ENCODE peak calls at places on chromosome 13, in four cellular contexts. L is fibroblast of lung, K is lower leg skin, T is breast epithelium. N is an unnamed sample.

GRCh38 chr13:93080587-93080986 is 146.0 kb upstream of the GPC6 start:
- DNase-seq in L (peak), K (no peak), T (no peak), N (no peak)

GRCh38 chr13:21218351-21219043 is 42.0 kb downstream of the MRPL57 start:
- DNase-seq in L (no peak), K (no peak), T (no peak), N (no peak)

GRCh38 chr13:47679391-47679790 is 321.7 kb downstream of the SUCLA2 start:
- DNase-seq in L (peak), K (no peak), T (no peak), N (no peak)

GRCh38 chr13:111528513-111528912 is 208.1 kb downstream of the TEX29 start:
- DNase-seq in L (no peak), K (no peak), T (no peak), N (no peak)

GRCh38 chr13:82634946-82635345 is 1247.3 kb downstream of the SLITRK1 start:
- DNase-seq in L (peak), K (no peak), T (no peak), N (no peak)

GRCh38 chr13:111429064-111429558 is 108.7 kb downstream of the TEX29 start:
- DNase-seq in L (peak), K (peak), T (no peak), N (peak)

GRCh38 chr13:85896516-85897450 is 97.6 kb upstream of the SLITRK6 start:
- DNase-seq in L (no peak), K (no peak), T (no peak), N (no peak)

GRCh38 chr13:84870190-84870589 is 929.0 kb downstream of the SLITRK6 start:
- DNase-seq in L (no peak), K (no peak), T (no peak), N (no peak)

GRCh38 chr13:23020246-23020843 is 160.4 kb upstream of the SGCG start:
- DNase-seq in L (peak), K (peak), T (no peak), N (no peak)

GRCh38 chr13:42355118-42355840 is 83.3 kb downstream of the AKAP11 start:
- DNase-seq in L (no peak), K (no peak), T (no peak), N (no peak)

GRCh38 chr13:101408992-101409656 is 7.2 kb downstream of the NALCN start:
- DNase-seq in L (no peak), K (no peak), T (no peak), N (no peak)

GRCh38 chr13:48654511-48654910 is 782 bp downstream of the CYSLTR2 start:
- DNase-seq in L (no peak), K (no peak), T (no peak), N (no peak)

GRCh38 chr13:44108345-44108858 is 228.7 kb downstream of the LACC1 start:
- DNase-seq in L (no peak), K (no peak), T (peak), N (no peak)

DNA sequence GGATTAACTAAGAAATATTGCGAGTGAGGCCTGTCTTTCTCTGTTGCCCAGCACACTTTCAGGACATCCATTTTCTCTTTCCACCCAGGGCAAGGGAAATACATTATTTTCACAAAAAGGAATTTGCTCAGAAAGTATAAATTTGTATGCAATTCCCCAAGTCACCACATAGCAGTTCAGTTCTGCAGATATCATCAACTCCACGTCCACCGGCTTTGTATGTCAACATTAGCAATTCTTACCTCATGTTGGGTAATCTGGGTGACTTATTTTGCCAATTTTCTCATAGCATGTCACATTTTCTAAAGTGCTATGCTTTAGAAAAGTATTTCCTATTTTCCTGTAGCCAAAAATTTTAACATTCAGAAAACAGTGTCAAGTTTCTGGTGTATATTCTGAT is 501.8 kb downstream of the EFNB2 start:
- DNase-seq in L (peak), K (no peak), T (no peak), N (no peak)
- TF ChIP-seq CTCF in L (peak), K (no peak), T (peak), N (peak)

DNA sequence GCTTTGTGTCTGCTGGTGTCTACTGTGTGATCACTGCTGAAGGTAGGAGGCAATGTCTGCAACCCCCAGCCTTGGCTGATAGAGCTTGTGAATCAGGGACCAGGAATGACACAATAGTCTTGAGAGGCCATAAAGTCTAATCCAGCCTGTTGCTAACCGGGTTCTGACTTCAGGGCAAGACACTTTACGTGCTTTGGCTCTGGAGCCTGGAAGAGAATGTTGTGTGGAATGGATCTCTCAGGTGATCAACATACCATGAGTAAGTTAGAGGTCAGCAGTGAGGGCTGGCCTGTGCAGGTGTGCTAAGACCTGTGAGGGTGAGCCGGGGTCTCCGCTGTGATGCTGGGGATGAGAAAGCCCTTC is 5.6 kb downstream of the COL4A2 start:
- DNase-seq in L (peak), K (no peak), T (no peak), N (no peak)
- TF ChIP-seq CTCF in L (no peak), K (no peak), T (no peak), N (no peak)

GRCh38 chr13:36509369-36509768 is 77.1 kb downstream of the CCNA1 start:
- DNase-seq in L (no peak), K (no peak), T (no peak), N (no peak)
- TF ChIP-seq CTCF in L (no peak), K (no peak), T (no peak), N (no peak)

GRCh38 chr13:30750036-30750435 is 14.7 kb downstream of the ALOX5AP start:
- DNase-seq in L (no peak), K (no peak), T (no peak), N (no peak)
- TF ChIP-seq CTCF in L (no peak), K (no peak), T (no peak), N (no peak)

GRCh38 chr13:114065141-114065925 is 67.1 kb downstream of the RASA3 start:
- DNase-seq in L (peak), K (peak), T (peak), N (peak)
- TF ChIP-seq CTCF in L (no peak), K (no peak), T (no peak), N (no peak)

DNA sequence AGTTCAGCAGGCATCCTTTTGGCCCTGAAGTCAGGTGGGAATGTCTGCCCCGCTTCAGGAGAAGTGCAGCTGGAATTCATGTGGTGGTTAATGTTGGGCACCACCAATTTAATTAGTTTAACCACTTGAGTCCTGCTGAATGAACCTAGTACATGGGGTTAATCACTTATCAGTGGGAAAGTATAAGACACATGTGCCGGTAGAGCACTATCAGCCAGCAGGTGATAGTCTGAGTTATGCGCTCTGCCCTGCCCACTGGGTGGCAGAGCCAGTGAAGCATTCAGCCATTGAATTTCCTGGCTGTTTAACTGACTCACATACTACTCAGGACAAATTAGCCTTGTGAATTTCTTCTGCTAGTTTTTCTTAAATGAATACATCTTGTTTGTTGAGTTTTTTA is 789.7 kb upstream of the PRR20A start:
- DNase-seq in L (no peak), K (no peak), T (no peak), N (no peak)
- TF ChIP-seq CTCF in L (no peak), K (no peak), T (no peak), N (no peak)

GRCh38 chr13:99261040-99261439 is 2.9 kb upstream of the GPR18 start:
- DNase-seq in L (no peak), K (no peak), T (no peak), N (no peak)
- TF ChIP-seq CTCF in L (no peak), K (no peak), T (no peak), N (no peak)

GRCh38 chr13:20118268-20119140 is 42.3 kb downstream of the GJA3 start:
- DNase-seq in L (peak), K (no peak), T (no peak), N (no peak)
- TF ChIP-seq CTCF in L (no peak), K (no peak), T (no peak), N (peak)

DNA sequence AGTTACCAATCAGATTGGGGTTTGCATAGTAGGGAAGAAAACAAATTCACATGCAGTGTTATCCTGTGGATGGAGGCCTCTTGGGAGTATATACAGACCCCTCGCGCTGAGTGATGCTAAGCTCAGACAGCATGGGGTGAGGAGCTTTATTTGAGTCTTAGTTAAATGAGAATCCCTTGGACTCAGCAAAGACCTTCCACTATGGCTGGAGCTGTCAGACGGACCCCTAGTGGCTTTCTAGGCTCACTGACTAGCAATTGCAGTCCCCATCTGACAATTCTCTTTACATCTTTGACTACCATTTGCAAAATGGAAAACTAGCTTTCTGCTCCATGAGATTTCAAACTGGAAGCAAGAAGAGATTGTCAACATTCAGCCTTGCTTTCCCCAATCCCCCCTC is 90.4 kb downstream of the STOML3 start:
- DNase-seq in L (no peak), K (no peak), T (no peak), N (no peak)
- TF ChIP-seq CTCF in L (peak), K (no peak), T (no peak), N (peak)

N was measured in osteocyte.